ENCODE peak calls at places on chromosomes 11 and 22, in six cellular contexts. Z, W, C, A, X and Q are unnamed samples.

GRCh38 chr11:69799582-69799981 is 19.6 kb downstream of the FGF3 start:
- DNase-seq in Z (peak), W (peak), A (peak), C (no peak), X (peak), Q (peak)

GRCh38 chr11:11525283-11525682 is 96.5 kb downstream of the GALNT18 start:
- DNase-seq in C (no peak), A (no peak), W (no peak), X (no peak), Z (no peak), Q (no peak)

GRCh38 chr11:100932474-100933100 is 197.0 kb downstream of the PGR start:
- DNase-seq in Z (peak), C (peak), A (peak), W (peak), X (peak), Q (peak)

GRCh38 chr11:23903044-23903704 is 593.7 kb upstream of the LUZP2 start:
- DNase-seq in A (no peak), W (no peak), C (no peak), Z (no peak), X (no peak), Q (peak)

GRCh38 chr11:1546077-1546535 is 26.0 kb downstream of the DUSP8 start:
- DNase-seq in A (no peak), Z (no peak), W (peak), X (no peak), C (no peak), Q (no peak)

GRCh38 chr11:2663506-2663905 is 36.3 kb downstream of the KCNQ1OT1 start:
- DNase-seq in A (no peak), W (no peak), Z (no peak), X (no peak), C (no peak), Q (no peak)

GRCh38 chr22:22709719-22710445 is 65.5 kb downstream of the GGTLC2 start:
- DNase-seq in X (peak), W (peak), Z (no peak), A (peak), C (no peak), Q (peak)

GRCh38 chr11:94457118-94458029 is 36.3 kb downstream of the MRE11 start:
- DNase-seq in W (no peak), X (no peak), C (no peak), A (no peak), Z (no peak), Q (no peak)

GRCh38 chr11:112166561-112166960 is 611 bp upstream of the TEX12 start:
- DNase-seq in W (no peak), A (no peak), Z (no peak), X (no peak), C (no peak), Q (peak)

GRCh38 chr11:126588630-126589491 is 233.4 kb downstream of the ST3GAL4 start:
- DNase-seq in C (no peak), Z (no peak), X (no peak), A (no peak), W (no peak), Q (no peak)

GRCh38 chr11:2432171-2432621 is 12.1 kb downstream of the TRPM5 start:
- DNase-seq in W (no peak), C (no peak), Z (no peak), A (no peak), X (no peak), Q (no peak)

GRCh38 chr22:38735126-38735464 is 20.7 kb downstream of the SUN2 start:
- DNase-seq in A (no peak), X (no peak), C (no peak), Z (no peak), W (no peak), Q (no peak)

GRCh38 chr22:19806213-19807160 is 45.9 kb downstream of the TBX1 start:
- DNase-seq in X (no peak), A (no peak), C (no peak), W (no peak), Z (peak), Q (no peak)

GRCh38 chr22:36986242-36986821 is 32.9 kb downstream of the TST start:
- DNase-seq in Z (no peak), X (peak), A (peak), C (peak), W (peak), Q (no peak)

GRCh38 chr11:36622431-36623136 is 24.5 kb upstream of the RAG2 start:
- DNase-seq in X (peak), A (peak), C (peak), W (peak), Z (peak), Q (peak)

GRCh38 chr11:8327761-8328192 is 64.1 kb upstream of the LMO1 start:
- DNase-seq in Z (no peak), X (no peak), A (no peak), W (no peak), C (no peak), Q (no peak)

GRCh38 chr11:107928767-107929507 is 689 bp downstream of the RAB39A start:
- DNase-seq in A (peak), C (no peak), X (peak), W (peak), Z (no peak), Q (no peak)
- TF ChIP-seq EZH2phosphoT487 in A (no peak), C (no peak), X (no peak), W (no peak), Z (no peak), Q (no peak)

GRCh38 chr11:105229758-105230157 is 90.2 kb upstream of the CARD18 start:
- DNase-seq in X (no peak), Z (no peak), W (no peak), C (no peak), A (no peak), Q (no peak)
- TF ChIP-seq EZH2phosphoT487 in X (no peak), Z (no peak), W (no peak), C (no peak), A (no peak), Q (no peak)

DNA sequence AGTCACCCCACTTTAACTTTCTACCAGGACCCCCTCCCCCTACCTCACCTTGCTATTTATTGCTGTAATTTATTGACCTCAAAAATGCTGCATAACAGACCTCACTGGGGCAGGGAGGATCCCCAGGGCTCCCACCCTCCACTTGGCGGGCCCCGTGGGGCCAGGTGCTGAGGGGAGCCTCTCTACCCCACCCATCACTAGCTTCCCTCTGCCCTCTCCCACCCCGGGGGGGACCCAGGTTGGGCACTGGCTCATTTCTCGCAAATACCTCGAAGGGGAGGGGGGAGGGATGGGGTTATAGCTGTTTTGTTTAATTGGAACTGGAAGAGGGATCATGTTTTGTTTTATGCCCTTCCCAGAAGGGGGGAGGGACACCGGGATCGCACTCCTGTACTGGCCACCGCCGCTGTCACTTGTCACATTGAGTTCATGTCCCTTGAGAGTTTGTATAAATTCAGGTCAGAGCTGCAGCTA is 16.3 kb upstream of the TMEM191C start:
- DNase-seq in X (no peak), Z (no peak), C (no peak), W (no peak), A (no peak), Q (no peak)
- TF ChIP-seq EZH2phosphoT487 in X (no peak), Z (no peak), C (no peak), W (no peak), A (no peak), Q (no peak)

GRCh38 chr11:68106165-68106940 is 14.8 kb downstream of the CHKA start:
- DNase-seq in Z (no peak), C (no peak), X (no peak), A (no peak), W (no peak), Q (no peak)
- TF ChIP-seq EZH2phosphoT487 in Z (no peak), C (no peak), X (no peak), A (no peak), W (no peak), Q (no peak)

GRCh38 chr11:120235024-120235628 is 4.8 kb upstream of the POU2F3 start:
- DNase-seq in Z (peak), W (peak), X (peak), C (peak), A (peak), Q (peak)
- TF ChIP-seq EZH2phosphoT487 in Z (no peak), W (no peak), X (no peak), C (no peak), A (no peak), Q (no peak)

DNA sequence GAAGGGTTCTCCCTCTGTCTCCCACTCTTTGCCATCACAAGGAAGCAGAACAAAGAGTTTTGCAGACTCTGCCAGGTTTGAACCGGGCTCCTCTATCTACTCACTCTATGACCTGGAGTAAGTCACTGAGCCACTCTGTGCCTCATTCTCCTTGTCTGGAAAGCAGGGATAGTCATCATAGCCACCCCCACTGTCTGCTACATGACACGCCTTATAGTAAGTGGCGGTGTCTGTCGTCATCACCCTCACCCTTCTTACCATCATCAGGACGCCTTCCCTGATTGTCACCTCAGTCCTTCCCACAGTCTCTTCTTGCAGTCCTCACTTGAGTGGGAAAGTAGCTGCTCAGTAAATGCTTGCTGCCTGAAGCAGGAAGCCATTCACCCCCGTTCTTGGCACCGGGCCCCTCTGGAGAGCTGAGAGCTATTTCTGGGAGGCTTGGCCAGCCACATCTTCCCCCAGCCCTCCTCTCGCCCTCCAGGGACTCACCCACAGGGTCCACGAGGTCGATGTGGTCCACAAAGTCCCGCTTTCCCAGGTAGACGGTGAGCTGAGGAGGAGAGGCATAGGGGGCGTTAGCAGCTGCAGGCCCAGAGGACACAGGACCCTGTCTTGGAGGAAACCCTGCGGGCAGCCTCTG is 46.4 kb downstream of the TPBGL start:
- DNase-seq in C (no peak), W (no peak), X (no peak), A (no peak), Z (no peak), Q (peak)
- TF ChIP-seq EZH2phosphoT487 in C (no peak), W (no peak), X (no peak), A (no peak), Z (no peak), Q (no peak)

GRCh38 chr11:75668508-75669297 is at the start of gene MAP6:
- DNase-seq in A (no peak), W (peak), X (peak), C (peak), Z (no peak), Q (peak)
- TF ChIP-seq EZH2phosphoT487 in A (no peak), W (no peak), X (peak), C (no peak), Z (no peak), Q (no peak)